ENCODE peak calls at places on chromosomes 4 and X, in eight cellular contexts. One of them, this sample, is unnamed.

GRCh38 chr4:33086351-33086900 is 2366.3 kb downstream of the PCDH7 start:
- DNase-seq in IMR-90: no peak
- DNase-seq in NT2/D1: no peak
- DNase-seq in stomach: no peak
- DNase-seq in astrocyte of the spinal cord: no peak
- DNase-seq in heart left ventricle: no peak
- DNase-seq in AG04450: no peak
- DNase-seq in fibroblast of pulmonary artery: peak
- DNase-seq in this sample: peak

GRCh38 chrX:43551590-43551989 is 104.5 kb upstream of the MAOA start:
- DNase-seq in astrocyte of the spinal cord: peak
- DNase-seq in AG04450: no peak
- DNase-seq in IMR-90: no peak
- DNase-seq in stomach: no peak
- DNase-seq in fibroblast of pulmonary artery: peak
- DNase-seq in NT2/D1: no peak
- DNase-seq in heart left ventricle: no peak
- DNase-seq in this sample: no peak

GRCh38 chr4:183588169-183588675 is 70.8 kb downstream of the RWDD4 start:
- DNase-seq in astrocyte of the spinal cord: no peak
- DNase-seq in heart left ventricle: no peak
- DNase-seq in fibroblast of pulmonary artery: peak
- DNase-seq in IMR-90: peak
- DNase-seq in NT2/D1: no peak
- DNase-seq in AG04450: peak
- DNase-seq in stomach: no peak
- DNase-seq in this sample: peak

GRCh38 chrX:53481816-53482485 is 47.8 kb upstream of the HSD17B10 start:
- DNase-seq in NT2/D1: peak
- DNase-seq in heart left ventricle: no peak
- DNase-seq in astrocyte of the spinal cord: peak
- DNase-seq in AG04450: peak
- DNase-seq in fibroblast of pulmonary artery: peak
- DNase-seq in stomach: peak
- DNase-seq in IMR-90: peak
- DNase-seq in this sample: peak

GRCh38 chrX:1895583-1895982 is 280.7 kb downstream of the ASMT start:
- DNase-seq in AG04450: no peak
- DNase-seq in IMR-90: no peak
- DNase-seq in stomach: no peak
- DNase-seq in astrocyte of the spinal cord: no peak
- DNase-seq in NT2/D1: no peak
- DNase-seq in heart left ventricle: no peak
- DNase-seq in fibroblast of pulmonary artery: no peak
- DNase-seq in this sample: no peak

GRCh38 chrX:153370293-153371055 is 30.7 kb downstream of the PNMA6E start:
- DNase-seq in IMR-90: peak
- DNase-seq in stomach: no peak
- DNase-seq in NT2/D1: no peak
- DNase-seq in heart left ventricle: no peak
- DNase-seq in fibroblast of pulmonary artery: no peak
- DNase-seq in astrocyte of the spinal cord: peak
- DNase-seq in AG04450: no peak
- DNase-seq in this sample: no peak

GRCh38 chr4:95293014-95293413 is 255.8 kb downstream of the UNC5C start:
- DNase-seq in astrocyte of the spinal cord: peak
- DNase-seq in AG04450: no peak
- DNase-seq in fibroblast of pulmonary artery: peak
- DNase-seq in heart left ventricle: no peak
- DNase-seq in NT2/D1: no peak
- DNase-seq in stomach: no peak
- DNase-seq in IMR-90: no peak
- DNase-seq in this sample: no peak

GRCh38 chr4:53899544-53900274 is 164.7 kb downstream of the CHIC2 start:
- DNase-seq in stomach: no peak
- DNase-seq in heart left ventricle: no peak
- DNase-seq in NT2/D1: no peak
- DNase-seq in IMR-90: peak
- DNase-seq in astrocyte of the spinal cord: peak
- DNase-seq in AG04450: peak
- DNase-seq in fibroblast of pulmonary artery: peak
- DNase-seq in this sample: peak

GRCh38 chr4:107094332-107094731 is 58.2 kb upstream of the DKK2 start:
- DNase-seq in heart left ventricle: no peak
- DNase-seq in fibroblast of pulmonary artery: peak
- DNase-seq in stomach: no peak
- DNase-seq in IMR-90: peak
- DNase-seq in AG04450: no peak
- DNase-seq in NT2/D1: no peak
- DNase-seq in astrocyte of the spinal cord: peak
- DNase-seq in this sample: peak

GRCh38 chrX:19593684-19594083 is 78.4 kb upstream of the MAP3K15 start:
- DNase-seq in heart left ventricle: no peak
- DNase-seq in fibroblast of pulmonary artery: peak
- DNase-seq in NT2/D1: no peak
- DNase-seq in astrocyte of the spinal cord: peak
- DNase-seq in stomach: no peak
- DNase-seq in AG04450: no peak
- DNase-seq in IMR-90: peak
- DNase-seq in this sample: peak

GRCh38 chr4:167111622-167112021 is 122.7 kb downstream of the SPOCK3 start:
- DNase-seq in NT2/D1: no peak
- DNase-seq in IMR-90: no peak
- DNase-seq in fibroblast of pulmonary artery: no peak
- DNase-seq in heart left ventricle: no peak
- DNase-seq in astrocyte of the spinal cord: no peak
- DNase-seq in stomach: no peak
- DNase-seq in AG04450: no peak
- DNase-seq in this sample: no peak

GRCh38 chr4:141331534-141332358 is 111.1 kb downstream of the ZNF330 start:
- DNase-seq in astrocyte of the spinal cord: no peak
- DNase-seq in IMR-90: no peak
- DNase-seq in AG04450: no peak
- DNase-seq in NT2/D1: no peak
- DNase-seq in heart left ventricle: no peak
- DNase-seq in stomach: no peak
- DNase-seq in fibroblast of pulmonary artery: no peak
- DNase-seq in this sample: no peak

GRCh38 chr4:36414248-36414647 is 132.8 kb downstream of the DTHD1 start:
- DNase-seq in NT2/D1: no peak
- DNase-seq in IMR-90: no peak
- DNase-seq in heart left ventricle: no peak
- DNase-seq in astrocyte of the spinal cord: no peak
- DNase-seq in AG04450: no peak
- DNase-seq in stomach: no peak
- DNase-seq in fibroblast of pulmonary artery: peak
- DNase-seq in this sample: no peak

GRCh38 chr4:98476891-98477290 is 181.5 kb downstream of the TSPAN5 start:
- DNase-seq in NT2/D1: no peak
- DNase-seq in AG04450: no peak
- DNase-seq in astrocyte of the spinal cord: no peak
- DNase-seq in stomach: no peak
- DNase-seq in fibroblast of pulmonary artery: no peak
- DNase-seq in IMR-90: no peak
- DNase-seq in heart left ventricle: no peak
- DNase-seq in this sample: no peak

GRCh38 chrX:24498181-24498580 is 33.1 kb downstream of the PDK3 start:
- DNase-seq in fibroblast of pulmonary artery: peak
- DNase-seq in IMR-90: no peak
- DNase-seq in NT2/D1: no peak
- DNase-seq in heart left ventricle: no peak
- DNase-seq in astrocyte of the spinal cord: peak
- DNase-seq in AG04450: no peak
- DNase-seq in stomach: no peak
- DNase-seq in this sample: peak

GRCh38 chr4:40992472-40993298 is 221.7 kb downstream of the APBB2 start:
- DNase-seq in stomach: no peak
- DNase-seq in IMR-90: peak
- DNase-seq in heart left ventricle: no peak
- DNase-seq in AG04450: no peak
- DNase-seq in fibroblast of pulmonary artery: peak
- DNase-seq in astrocyte of the spinal cord: peak
- DNase-seq in NT2/D1: no peak
- DNase-seq in this sample: peak

GRCh38 chrX:155028749-155029360 is 2.2 kb downstream of the FUNDC2 start:
- DNase-seq in stomach: no peak
- DNase-seq in astrocyte of the spinal cord: peak
- DNase-seq in IMR-90: peak
- DNase-seq in heart left ventricle: no peak
- DNase-seq in AG04450: no peak
- DNase-seq in NT2/D1: no peak
- DNase-seq in fibroblast of pulmonary artery: peak
- DNase-seq in this sample: peak
- H3K4me3 ChIP-seq in stomach: no peak
- H3K4me3 ChIP-seq in astrocyte of the spinal cord: no peak
- H3K4me3 ChIP-seq in IMR-90: no peak
- H3K4me3 ChIP-seq in heart left ventricle: no peak
- H3K4me3 ChIP-seq in AG04450: no peak
- H3K4me3 ChIP-seq in NT2/D1: no peak
- H3K4me3 ChIP-seq in fibroblast of pulmonary artery: peak
- H3K4me3 ChIP-seq in this sample: no peak

GRCh38 chrX:101229155-101229554 is 9.6 kb downstream of the DRP2 start:
- DNase-seq in NT2/D1: no peak
- DNase-seq in AG04450: peak
- DNase-seq in fibroblast of pulmonary artery: peak
- DNase-seq in IMR-90: peak
- DNase-seq in heart left ventricle: no peak
- DNase-seq in stomach: no peak
- DNase-seq in astrocyte of the spinal cord: peak
- DNase-seq in this sample: peak
- H3K4me3 ChIP-seq in NT2/D1: no peak
- H3K4me3 ChIP-seq in AG04450: no peak
- H3K4me3 ChIP-seq in fibroblast of pulmonary artery: no peak
- H3K4me3 ChIP-seq in IMR-90: no peak
- H3K4me3 ChIP-seq in heart left ventricle: no peak
- H3K4me3 ChIP-seq in stomach: no peak
- H3K4me3 ChIP-seq in astrocyte of the spinal cord: no peak
- H3K4me3 ChIP-seq in this sample: no peak

DNA sequence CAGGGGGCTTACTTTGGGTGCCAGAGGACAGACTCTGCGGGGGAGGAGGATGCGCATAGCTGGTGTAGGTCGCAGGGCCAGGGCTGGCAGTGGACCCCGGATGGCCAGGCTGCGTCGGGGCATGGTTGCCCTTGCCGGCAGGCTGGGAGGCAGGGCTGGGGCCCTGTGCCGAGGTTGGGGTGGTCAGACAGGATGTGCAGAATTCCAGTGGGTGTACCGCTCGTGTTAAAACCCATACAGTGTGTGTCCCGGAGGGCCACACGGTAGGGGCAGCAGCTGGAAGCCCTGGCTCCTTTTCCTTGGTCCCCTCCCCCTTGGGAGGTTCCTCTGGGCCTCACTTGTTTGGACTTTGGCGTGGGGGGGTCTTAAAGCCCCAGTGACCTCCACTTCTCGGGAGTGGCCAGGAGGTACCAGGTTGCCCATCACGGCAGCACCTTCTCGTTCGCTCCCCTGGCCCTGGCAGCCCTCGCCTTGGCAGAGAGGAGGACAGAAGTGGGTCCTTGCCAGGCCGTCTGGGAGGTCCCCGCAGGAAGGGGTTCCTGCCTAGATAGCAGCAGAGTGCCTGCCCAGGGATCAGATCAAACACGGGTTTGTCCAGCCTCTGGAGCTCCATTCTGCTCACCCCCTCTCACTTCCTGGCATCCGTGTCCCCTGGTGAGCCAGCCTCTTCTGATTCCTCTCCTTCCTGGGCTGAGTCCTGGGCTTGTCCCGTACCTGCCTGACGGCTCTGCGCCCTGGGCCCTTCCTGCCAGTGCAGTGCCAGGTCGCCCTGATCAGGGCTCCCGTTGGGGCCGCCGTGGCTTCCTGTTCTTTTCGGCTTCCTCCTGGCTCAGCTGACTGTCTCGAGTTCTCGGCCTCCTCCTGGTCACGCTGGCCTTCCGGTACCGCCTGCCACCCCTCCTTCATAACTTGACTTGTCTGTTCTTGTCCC is 56.7 kb upstream of the HGFAC start:
- DNase-seq in heart left ventricle: peak
- DNase-seq in stomach: no peak
- DNase-seq in fibroblast of pulmonary artery: no peak
- DNase-seq in NT2/D1: no peak
- DNase-seq in IMR-90: no peak
- DNase-seq in AG04450: no peak
- DNase-seq in astrocyte of the spinal cord: no peak
- DNase-seq in this sample: no peak
- H3K4me3 ChIP-seq in heart left ventricle: peak
- H3K4me3 ChIP-seq in stomach: peak
- H3K4me3 ChIP-seq in fibroblast of pulmonary artery: no peak
- H3K4me3 ChIP-seq in NT2/D1: no peak
- H3K4me3 ChIP-seq in IMR-90: no peak
- H3K4me3 ChIP-seq in AG04450: no peak
- H3K4me3 ChIP-seq in astrocyte of the spinal cord: no peak
- H3K4me3 ChIP-seq in this sample: no peak

GRCh38 chrX:65493431-65493830 is 41.2 kb downstream of the LAS1L start:
- DNase-seq in stomach: no peak
- DNase-seq in heart left ventricle: no peak
- DNase-seq in IMR-90: no peak
- DNase-seq in NT2/D1: peak
- DNase-seq in AG04450: no peak
- DNase-seq in astrocyte of the spinal cord: no peak
- DNase-seq in fibroblast of pulmonary artery: no peak
- DNase-seq in this sample: no peak
- H3K4me3 ChIP-seq in stomach: no peak
- H3K4me3 ChIP-seq in heart left ventricle: no peak
- H3K4me3 ChIP-seq in IMR-90: no peak
- H3K4me3 ChIP-seq in NT2/D1: no peak
- H3K4me3 ChIP-seq in AG04450: no peak
- H3K4me3 ChIP-seq in astrocyte of the spinal cord: no peak
- H3K4me3 ChIP-seq in fibroblast of pulmonary artery: no peak
- H3K4me3 ChIP-seq in this sample: no peak

GRCh38 chr4:112702892-112703291 is 65.9 kb downstream of the LARP7 start:
- DNase-seq in astrocyte of the spinal cord: no peak
- DNase-seq in stomach: no peak
- DNase-seq in fibroblast of pulmonary artery: no peak
- DNase-seq in AG04450: no peak
- DNase-seq in NT2/D1: no peak
- DNase-seq in IMR-90: no peak
- DNase-seq in heart left ventricle: no peak
- DNase-seq in this sample: no peak

GRCh38 chr4:112704991-112705845 is 68.3 kb downstream of the LARP7 start:
- DNase-seq in IMR-90: peak
- DNase-seq in fibroblast of pulmonary artery: peak
- DNase-seq in heart left ventricle: peak
- DNase-seq in stomach: peak
- DNase-seq in NT2/D1: no peak
- DNase-seq in AG04450: peak
- DNase-seq in astrocyte of the spinal cord: peak
- DNase-seq in this sample: peak

GRCh38 chr4:112708772-112709171 is 71.8 kb downstream of the LARP7 start:
- DNase-seq in NT2/D1: no peak
- DNase-seq in IMR-90: no peak
- DNase-seq in fibroblast of pulmonary artery: no peak
- DNase-seq in heart left ventricle: no peak
- DNase-seq in stomach: no peak
- DNase-seq in AG04450: no peak
- DNase-seq in astrocyte of the spinal cord: no peak
- DNase-seq in this sample: no peak

GRCh38 chr4:112704322-112704721 is 67.4 kb downstream of the LARP7 start:
- DNase-seq in heart left ventricle: no peak
- DNase-seq in astrocyte of the spinal cord: no peak
- DNase-seq in stomach: no peak
- DNase-seq in AG04450: no peak
- DNase-seq in IMR-90: no peak
- DNase-seq in fibroblast of pulmonary artery: no peak
- DNase-seq in NT2/D1: no peak
- DNase-seq in this sample: no peak

GRCh38 chr4:112706840-112707207 is 69.9 kb downstream of the LARP7 start:
- DNase-seq in fibroblast of pulmonary artery: no peak
- DNase-seq in NT2/D1: no peak
- DNase-seq in heart left ventricle: no peak
- DNase-seq in astrocyte of the spinal cord: no peak
- DNase-seq in stomach: no peak
- DNase-seq in AG04450: no peak
- DNase-seq in IMR-90: no peak
- DNase-seq in this sample: no peak
- H3K4me3 ChIP-seq in fibroblast of pulmonary artery: no peak
- H3K4me3 ChIP-seq in NT2/D1: peak
- H3K4me3 ChIP-seq in heart left ventricle: peak
- H3K4me3 ChIP-seq in astrocyte of the spinal cord: no peak
- H3K4me3 ChIP-seq in stomach: peak
- H3K4me3 ChIP-seq in AG04450: no peak
- H3K4me3 ChIP-seq in IMR-90: no peak
- H3K4me3 ChIP-seq in this sample: no peak